ENCODE peak calls at places on chromosomes 6 and 20, in five cellular contexts. H, E, Q, I and M are unnamed samples.

GRCh38 chr6:151962246-151962846 is 154.9 kb downstream of the ESR1 start:
- DNase-seq in H (no peak), E (no peak), Q (no peak), I (no peak), M (peak; percentile 30)

GRCh38 chr20:16001286-16001685 is 572.0 kb downstream of the KIF16B start:
- DNase-seq in H (no peak), E (no peak), Q (no peak), I (no peak), M (no peak)

GRCh38 chr20:50728981-50729874 is 2.2 kb upstream of the PARD6B start:
- DNase-seq in H (no peak), E (peak; percentile 66), Q (no peak), I (peak; percentile 31), M (no peak)

GRCh38 chr20:37968726-37969401 is 64.4 kb downstream of the TTI1 start:
- DNase-seq in H (no peak), E (peak; percentile 28), Q (no peak), I (peak; percentile 55), M (no peak)

GRCh38 chr6:170038717-170039116 is 252.2 kb downstream of the DLL1 start:
- DNase-seq in H (no peak), E (no peak), Q (no peak), I (no peak), M (no peak)

GRCh38 chr6:121453191-121453590 is 17.7 kb downstream of the GJA1 start:
- DNase-seq in H (no peak), E (no peak), Q (no peak), I (no peak), M (no peak)

GRCh38 chr20:47502801-47503239 is 1.1 kb downstream of the NCOA3 start:
- DNase-seq in H (peak; percentile 9), E (peak; percentile 83), Q (no peak), I (no peak), M (peak; percentile 61)

GRCh38 chr6:104784884-104785283 is 74.8 kb downstream of the HACE1 start:
- DNase-seq in H (no peak), E (peak; percentile 13), Q (no peak), I (no peak), M (peak; percentile 21)

GRCh38 chr6:32625137-32625536 is 12.1 kb upstream of the HLA-DQA1 start:
- DNase-seq in H (no peak), E (no peak), Q (no peak), I (no peak), M (no peak)

GRCh38 chr6:118334634-118335033 is 213.5 kb upstream of the PLN start:
- DNase-seq in H (no peak), E (no peak), Q (no peak), I (no peak), M (no peak)

GRCh38 chr6:136795996-136796395 is 3.7 kb upstream of the MAP3K5 start:
- DNase-seq in H (no peak), E (peak; percentile 56), Q (no peak), I (no peak), M (peak; percentile 1)

GRCh38 chr6:158022749-158023596 is 41.3 kb downstream of the SYNJ2 start:
- DNase-seq in H (no peak), E (no peak), Q (no peak), I (no peak), M (peak; percentile 15)

GRCh38 chr20:43731927-43732326 is 5.1 kb upstream of the GTSF1L start:
- DNase-seq in H (no peak), E (no peak), Q (no peak), I (no peak), M (no peak)

GRCh38 chr6:548517-548916 is 108.4 kb downstream of the HUS1B start:
- DNase-seq in H (no peak), E (no peak), Q (no peak), I (no peak), M (no peak)

GRCh38 chr6:133814797-133815196 is 74.1 kb upstream of the TCF21 start:
- DNase-seq in H (no peak), E (peak; percentile 69), Q (no peak), I (no peak), M (no peak)

GRCh38 chr6:157647261-157647915 is 175.7 kb upstream of the SNX9 start:
- DNase-seq in H (no peak), E (no peak), Q (no peak), I (no peak), M (no peak)

GRCh38 chr20:33518071-33518470 is 28.2 kb downstream of the CBFA2T2 start:
- DNase-seq in H (no peak), E (peak; percentile 81), Q (peak; percentile 25), I (no peak), M (no peak)

GRCh38 chr6:38113810-38114577 is 294.5 kb downstream of the ZFAND3 start:
- DNase-seq in H (no peak), E (no peak), Q (no peak), I (no peak), M (no peak)

GRCh38 chr20:63653041-63653973 is at the start of gene STMN3:
- DNase-seq in H (peak; percentile 93), E (peak; percentile 92), Q (no peak), I (peak; percentile 98), M (peak; percentile 55)

GRCh38 chr6:99425647-99426453 is 742 bp upstream of the PNISR start:
- DNase-seq in H (peak; percentile 87), E (peak; percentile 94), Q (peak; percentile 87), I (peak; percentile 94), M (peak; percentile 68)

GRCh38 chr6:37525460-37526357 is 26.0 kb upstream of the CCDC167 start:
- DNase-seq in H (no peak), E (peak; percentile 48), Q (no peak), I (peak; percentile 71), M (no peak)

GRCh38 chr20:35698298-35699126 is 640 bp downstream of the NFS1 start:
- DNase-seq in H (peak; percentile 11), E (peak; percentile 45), Q (no peak), I (no peak), M (peak; percentile 1)

GRCh38 chr6:90859056-90859455 is 272.2 kb upstream of the MAP3K7 start:
- DNase-seq in H (no peak), E (no peak), Q (no peak), I (no peak), M (peak; percentile 97)

GRCh38 chr6:54135665-54136370 is 24.6 kb downstream of the MLIP start:
- DNase-seq in H (no peak), E (peak; percentile 47), Q (no peak), I (no peak), M (no peak)

GRCh38 chr20:36497856-36498255 is 43.5 kb upstream of the MYL9 start:
- DNase-seq in H (peak; percentile 70), E (no peak), Q (no peak), I (no peak), M (peak; percentile 67)

GRCh38 chr20:60001027-60001567 is 42.9 kb downstream of the CDH26 start:
- DNase-seq in H (no peak), E (no peak), Q (no peak), I (no peak), M (no peak)

GRCh38 chr6:147205690-147206600 is 1.7 kb downstream of the STXBP5 start:
- DNase-seq in H (no peak), E (peak; percentile 38), Q (no peak), I (no peak), M (peak; percentile 11)

GRCh38 chr6:47752801-47753200 is 29.0 kb upstream of the OPN5 start:
- DNase-seq in H (no peak), E (no peak), Q (no peak), I (no peak), M (no peak)

GRCh38 chr6:20812776-20813175 is 278.5 kb downstream of the CDKAL1 start:
- DNase-seq in H (no peak), E (no peak), Q (no peak), I (no peak), M (no peak)

GRCh38 chr6:20808984-20809383 is 274.7 kb downstream of the CDKAL1 start:
- DNase-seq in H (no peak), E (peak; percentile 57), Q (no peak), I (no peak), M (peak; percentile 56)

GRCh38 chr6:20808439-20808838 is 274.2 kb downstream of the CDKAL1 start:
- DNase-seq in H (no peak), E (no peak), Q (no peak), I (no peak), M (no peak)

GRCh38 chr6:20811112-20811746 is 277.0 kb downstream of the CDKAL1 start:
- DNase-seq in H (peak; percentile 55), E (peak; percentile 98), Q (peak; percentile 80), I (peak; percentile 61), M (peak; percentile 96)

DNA sequence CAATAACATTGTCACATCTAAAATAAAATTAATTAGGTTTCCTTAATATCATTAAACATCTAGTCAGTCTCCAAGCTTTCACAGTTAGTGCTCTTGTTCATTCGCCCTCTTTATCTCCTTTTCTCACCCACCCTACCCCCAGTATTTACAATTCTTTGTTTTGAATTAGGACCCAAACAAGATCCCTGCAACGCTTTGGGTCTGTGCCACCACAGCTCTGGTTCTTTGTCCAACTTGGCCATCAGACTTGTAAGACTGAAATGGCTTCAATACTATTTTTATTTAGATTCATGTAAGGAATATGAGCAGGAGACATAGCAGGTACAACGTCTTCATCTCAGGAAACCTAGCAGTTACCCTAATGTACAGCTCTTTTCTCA is 276.5 kb downstream of the CDKAL1 start:
- DNase-seq in H (no peak), E (no peak), Q (no peak), I (no peak), M (no peak)
- H2BK5ac ChIP-seq in H (no peak overlapping the region), E (peak overlapping the region; percentile 96), Q (peak overlapping the region; percentile 4), I (no peak overlapping the region), M (peak overlapping the region; percentile 90)

DNA sequence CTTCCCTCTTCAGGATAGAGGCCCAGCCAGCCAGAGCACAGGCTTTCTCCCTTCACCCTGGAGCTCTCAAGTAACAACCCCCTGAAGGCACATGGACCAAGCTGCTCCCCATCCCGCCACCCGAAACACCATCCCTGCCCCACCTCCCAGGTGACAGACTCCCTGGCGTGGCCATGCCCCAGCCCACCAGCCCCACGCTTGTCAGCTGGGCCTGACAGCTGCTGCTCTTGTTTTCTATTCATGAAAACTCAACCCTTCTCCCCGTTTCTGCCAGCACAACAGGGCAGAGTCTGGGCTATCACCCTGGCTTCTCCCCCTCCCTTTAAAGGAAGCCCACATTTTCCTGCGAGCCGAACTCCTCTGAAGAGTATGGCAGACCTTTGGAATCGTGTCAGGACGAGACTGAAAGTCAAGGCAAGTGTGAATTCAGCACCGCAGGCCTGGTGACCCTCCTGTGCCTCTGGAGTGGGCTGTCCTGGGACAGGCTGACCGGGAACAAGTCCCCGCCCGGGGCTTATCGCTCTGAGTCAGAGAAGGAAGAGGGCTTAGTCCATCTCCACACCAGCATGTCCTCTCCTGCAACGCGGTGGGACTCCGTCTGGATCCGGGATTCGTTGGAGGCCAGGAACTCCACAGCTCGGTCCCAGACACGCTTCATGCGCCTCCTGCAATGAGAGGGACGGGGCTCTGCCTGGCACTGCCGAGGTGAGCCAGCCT is 16.7 kb downstream of the LEMD2 start:
- DNase-seq in H (no peak), E (peak; percentile 74), Q (no peak), I (no peak), M (peak; percentile 27)
- H2AK5ac ChIP-seq in H (no peak overlapping the region), E (peak overlapping the region; percentile 73), Q (no peak overlapping the region), I (no peak overlapping the region), M (no peak overlapping the region)

GRCh38 chr6:123838612-123839279 is 35.1 kb downstream of the NKAIN2 start:
- DNase-seq in H (no peak), E (no peak), Q (no peak), I (no peak), M (no peak)

GRCh38 chr6:123841067-123841896 is 37.6 kb downstream of the NKAIN2 start:
- DNase-seq in H (no peak), E (no peak), Q (no peak), I (no peak), M (no peak)
- H2BK12ac ChIP-seq in H (no peak overlapping the region), E (no peak overlapping the region), Q (no peak overlapping the region), I (no peak overlapping the region), M (no peak overlapping the region)

DNA sequence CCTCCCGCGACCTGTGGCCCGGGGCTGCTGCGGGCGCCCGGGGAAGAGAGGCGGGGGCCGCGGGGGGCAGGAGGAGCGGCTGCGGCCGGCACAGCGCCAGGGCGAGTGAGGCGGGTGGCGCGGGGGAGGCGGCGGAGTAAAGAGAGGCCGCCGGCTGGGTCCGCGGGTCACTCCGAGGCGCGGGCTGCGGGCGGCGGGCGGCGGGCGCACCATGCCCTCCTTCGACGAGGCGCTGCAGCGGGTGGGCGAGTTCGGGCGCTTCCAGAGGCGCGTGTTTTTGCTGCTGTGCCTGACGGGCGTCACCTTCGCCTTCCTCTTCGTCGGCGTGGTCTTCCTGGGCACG is at the start of gene SLC22A3:
- DNase-seq in H (peak; percentile 17), E (no peak), Q (no peak), I (peak; percentile 48), M (peak; percentile 9)
- H2BK5ac ChIP-seq in H (no peak within 1 kb of the TSS), E (no peak within 1 kb of the TSS), Q (peak within 1 kb of the TSS; percentile 44), I (no peak within 1 kb of the TSS), M (no peak within 1 kb of the TSS)